ENCODE peak calls at places on chromosomes 2 and 18, in ten cellular contexts. T, A, I, V, G, X, Z, L, D and M are unnamed samples.

GRCh38 chr18:4020026-4020425 is 435.1 kb downstream of the DLGAP1 start:
- DNase-seq in T (no peak), G (no peak), A (no peak), X (no peak), D (peak), Z (no peak), V (no peak), I (no peak), L (no peak), M (no peak)

GRCh38 chr18:10559566-10560456 is 34.0 kb downstream of the NAPG start:
- DNase-seq in G (no peak), L (no peak), A (no peak), D (peak), X (no peak), V (no peak), Z (no peak), T (no peak), I (peak), M (no peak)

GRCh38 chr2:85185431-85185940 is 52.3 kb downstream of the TCF7L1 start:
- DNase-seq in G (no peak), A (no peak), Z (no peak), V (no peak), T (no peak), L (no peak), I (no peak), X (no peak), D (no peak), M (no peak)

GRCh38 chr2:88733155-88733902 is 41.9 kb downstream of the RPIA start:
- DNase-seq in G (no peak), A (no peak), V (no peak), T (no peak), D (no peak), I (no peak), L (no peak), Z (no peak), X (no peak), M (no peak)

GRCh38 chr2:36441816-36442215 is 86.2 kb downstream of the CRIM1 start:
- DNase-seq in Z (no peak), X (no peak), V (no peak), A (peak), L (no peak), G (no peak), I (peak), D (no peak), T (no peak), M (no peak)

GRCh38 chr2:223865124-223865523 is 27.7 kb upstream of the AP1S3 start:
- DNase-seq in X (no peak), G (no peak), A (no peak), D (no peak), Z (no peak), I (no peak), V (no peak), L (peak), T (no peak), M (no peak)

GRCh38 chr2:192124576-192124975 is 70.2 kb downstream of the TMEFF2 start:
- DNase-seq in T (no peak), V (no peak), A (peak), G (no peak), Z (no peak), X (no peak), D (no peak), L (no peak), I (peak), M (no peak)

GRCh38 chr2:161983896-161984295 is 90.1 kb downstream of the DPP4 start:
- DNase-seq in L (no peak), V (no peak), X (no peak), G (no peak), T (peak), Z (no peak), I (peak), A (no peak), D (no peak), M (no peak)

GRCh38 chr18:34611904-34612303 is 98.2 kb upstream of the DTNA start:
- DNase-seq in V (no peak), G (no peak), X (no peak), I (no peak), T (no peak), D (no peak), A (no peak), L (no peak), Z (no peak), M (no peak)

GRCh38 chr2:71690231-71690834 is 237.0 kb downstream of the DYSF start:
- DNase-seq in A (no peak), I (no peak), Z (no peak), X (no peak), T (no peak), V (no peak), D (no peak), L (no peak), G (no peak), M (no peak)